ENCODE peak calls at places on chromosomes 4 and X, in six cellular contexts. B is GM12865, R is RWPE1, P is astrocyte of the cerebellum, G is nephron progenitor cell, Z is foreskin fibroblast. N is an unnamed sample.

GRCh38 chr4:21113496-21114213 is 413.4 kb downstream of the PACRGL start:
- DNase-seq in Z (peak), P (peak), B (no peak), R (no peak), G (no peak), N (no peak)

GRCh38 chr4:168449740-168450442 is 30.4 kb downstream of the DDX60L start:
- DNase-seq in P (peak), Z (peak), G (no peak), B (no peak), R (no peak), N (no peak)

GRCh38 chr4:80963051-80963450 is 67.5 kb upstream of the BMP3 start:
- DNase-seq in G (no peak), P (no peak), Z (no peak), B (no peak), R (peak), N (no peak)

GRCh38 chrX:9873952-9874351 is 87.7 kb downstream of the SHROOM2 start:
- DNase-seq in Z (no peak), R (no peak), G (no peak), B (peak), P (no peak), N (peak)

GRCh38 chr4:82745173-82745842 is 53.3 kb downstream of the SCD5 start:
- DNase-seq in P (peak), G (no peak), R (peak), B (no peak), Z (no peak), N (no peak)

GRCh38 chr4:65968873-65969272 is 298.6 kb upstream of the EPHA5 start:
- DNase-seq in P (no peak), Z (no peak), B (no peak), R (no peak), G (no peak), N (no peak)

GRCh38 chr4:110003401-110004187 is 90.9 kb downstream of the EGF start:
- DNase-seq in P (no peak), B (no peak), Z (no peak), G (no peak), R (no peak), N (no peak)

GRCh38 chrX:22192419-22193086 is 80.2 kb upstream of the CBLL2 start:
- DNase-seq in P (peak), R (peak), B (peak), G (peak), Z (peak), N (peak)

GRCh38 chr4:84496356-84497219 is 2.5 kb downstream of the NKX6-1 start:
- DNase-seq in B (no peak), G (peak), Z (no peak), R (no peak), P (no peak), N (no peak)
- TF ChIP-seq CTCF in B (no peak), G (no peak), Z (no peak), R (no peak), P (no peak), N (no peak)

DNA sequence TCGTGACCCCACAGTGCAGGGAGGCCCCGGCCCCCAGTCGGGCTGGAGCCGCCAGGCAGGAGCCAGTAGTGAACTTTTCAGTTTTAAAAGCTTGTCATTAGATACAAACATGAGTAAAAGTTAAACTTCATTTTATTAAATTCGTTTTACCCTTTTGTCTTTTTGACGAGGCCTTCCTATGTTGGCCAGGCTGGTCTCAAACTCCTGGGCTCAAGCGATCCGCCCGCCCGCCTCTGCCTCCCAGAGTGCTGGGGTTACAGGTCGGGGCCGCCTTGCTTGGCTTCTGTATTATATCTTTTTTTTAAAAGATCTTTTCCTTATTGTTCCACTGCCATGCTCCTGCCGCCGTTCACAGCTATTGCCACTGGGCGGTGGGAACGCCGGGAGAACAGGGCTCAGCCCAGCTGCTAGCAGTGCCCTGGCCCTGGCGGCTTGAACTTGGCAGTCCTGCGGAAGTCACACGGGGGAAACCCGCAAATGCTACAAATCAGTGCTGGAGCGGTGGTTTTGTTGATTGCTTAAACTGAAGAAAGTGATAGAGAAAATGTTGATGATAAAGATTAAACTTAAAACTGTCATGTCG is 968 bp upstream of the NELFA start:
- DNase-seq in R (peak), Z (peak), B (peak), G (peak), P (peak), N (peak)
- TF ChIP-seq CTCF in R (peak), Z (no peak), B (no peak), G (no peak), P (peak), N (no peak)

GRCh38 chr4:2941138-2942036 is 21.8 kb downstream of the NOP14 start:
- DNase-seq in P (no peak), G (no peak), R (no peak), B (no peak), Z (no peak), N (no peak)
- TF ChIP-seq CTCF in P (no peak), G (no peak), R (no peak), B (no peak), Z (no peak), N (no peak)

GRCh38 chr4:99893029-99893428 is 1.2 kb downstream of the LAMTOR3 start:
- DNase-seq in G (no peak), P (no peak), Z (no peak), R (no peak), B (no peak), N (no peak)

GRCh38 chr4:99893991-99894981 is at the start of gene LAMTOR3:
- DNase-seq in G (peak), Z (peak), R (peak), B (peak), P (peak), N (peak)

DNA sequence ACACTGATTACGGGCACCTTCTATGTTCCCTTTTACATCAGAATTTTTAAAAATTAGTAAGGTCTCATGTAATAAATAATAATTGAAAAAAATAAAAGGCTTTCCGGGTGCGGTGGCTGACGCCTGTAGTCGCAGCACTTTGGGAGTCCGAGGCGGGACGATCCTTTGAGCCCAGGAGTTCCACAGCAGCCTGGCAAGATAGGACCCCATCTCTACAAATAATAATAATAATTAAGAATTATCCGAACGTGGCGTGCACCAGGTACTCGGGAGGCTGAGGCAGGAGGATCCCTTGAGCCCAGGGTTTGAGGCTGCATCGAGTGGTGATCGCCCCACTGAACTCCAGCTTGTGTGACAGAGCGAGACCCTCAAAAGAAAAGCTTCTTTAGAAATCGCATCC is 771 bp upstream of the LAMTOR3 start:
- DNase-seq in B (no peak), R (no peak), G (no peak), P (no peak), Z (no peak), N (no peak)
- TF ChIP-seq CTCF in B (no peak), R (no peak), G (no peak), P (no peak), Z (no peak), N (no peak)

GRCh38 chr4:183444149-183444952 is at the start of gene CDKN2AIP:
- DNase-seq in B (peak), Z (peak), R (peak), G (peak), P (peak), N (peak)
- TF ChIP-seq CTCF in B (no peak), Z (no peak), R (no peak), G (no peak), P (no peak), N (no peak)

GRCh38 chrX:48574270-48575266 is at the start of gene RBM3:
- DNase-seq in Z (peak), P (peak), R (peak), B (peak), G (peak), N (peak)
- TF ChIP-seq CTCF in Z (peak), P (peak), R (peak), B (peak), G (peak), N (peak)

DNA sequence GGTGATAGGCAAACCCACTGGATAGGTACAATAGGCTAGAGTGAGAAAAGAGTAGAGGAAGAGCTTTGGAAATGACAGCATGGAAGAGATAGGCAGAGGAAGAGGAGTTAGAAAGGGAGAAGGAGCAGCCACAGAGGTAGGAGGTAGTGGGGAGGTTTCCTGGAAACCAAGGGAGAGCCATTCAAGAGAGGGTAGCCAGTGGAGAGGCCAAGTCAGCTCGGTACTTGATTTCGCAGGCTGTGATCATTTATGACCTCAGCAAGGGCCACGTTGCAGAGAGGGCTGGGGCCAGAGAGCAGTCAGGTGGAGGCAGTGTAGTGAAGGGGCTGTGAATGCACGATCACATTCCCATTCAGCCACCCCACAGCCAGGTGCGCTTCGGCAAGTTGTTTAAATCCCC is 76.0 kb downstream of the TMEM131L start:
- DNase-seq in B (no peak), P (no peak), G (no peak), Z (no peak), R (no peak), N (no peak)
- TF ChIP-seq CTCF in B (no peak), P (no peak), G (no peak), Z (no peak), R (no peak), N (no peak)

DNA sequence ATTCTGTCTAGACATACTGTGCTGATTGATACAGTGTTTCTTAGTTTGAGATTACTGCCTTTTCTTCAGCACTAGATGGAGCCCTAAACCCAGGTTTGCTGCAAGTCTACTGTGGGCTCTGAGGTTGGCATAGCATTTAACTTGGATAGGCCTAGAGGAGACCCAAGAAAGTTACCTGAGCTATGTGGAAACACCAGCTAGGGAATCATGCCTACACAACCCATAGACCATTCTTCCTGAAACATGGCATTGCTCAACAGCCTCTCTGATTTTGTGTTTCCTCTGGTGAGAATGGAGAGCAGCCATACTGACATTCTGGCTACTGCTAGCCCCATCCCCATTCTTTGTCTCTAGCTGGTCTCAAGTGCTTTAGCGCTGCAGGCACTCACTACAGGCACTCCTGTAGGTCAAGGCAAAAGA is 287.7 kb upstream of the PCDH18 start:
- DNase-seq in B (peak), Z (peak), G (no peak), P (peak), R (peak), N (peak)
- TF ChIP-seq CTCF in B (peak), Z (peak), G (peak), P (peak), R (peak), N (peak)

GRCh38 chr4:57095245-57095644 is 14.9 kb downstream of the IGFBP7 start:
- DNase-seq in B (no peak), Z (no peak), G (no peak), P (no peak), R (no peak), N (no peak)
- TF ChIP-seq CTCF in B (no peak), Z (no peak), G (no peak), P (no peak), R (no peak), N (no peak)